ENCODE peak calls at places on chromosomes 7 and 10, in nine cellular contexts. One of them, this sample, is unnamed.

GRCh38 chr7:32070406-32071360 is at the start of gene PDE1C:
- DNase-seq in A172: no peak
- DNase-seq in stimulated activated CD8-positive, alpha-beta memory T cell treated with anti-CD3 and anti-CD28 coated beads, Interleukin-15, amount 100 ng/mL, for 24 hours: no peak
- DNase-seq in posterior cingulate gyrus: peak
- DNase-seq in KG1: no peak
- DNase-seq in heart left ventricle: peak
- DNase-seq in iris pigment epithelial cell: no peak
- DNase-seq in C1 segment of cervical spinal cord: peak
- DNase-seq in stimulated activated CD4-positive, alpha-beta T cell treated with anti-CD3 and anti-CD28 coated beads, Interleukin-2, amount 100 ng/mL, for 4 hours: no peak
- DNase-seq in this sample: no peak

GRCh38 chr7:33624172-33624571 is 281.2 kb upstream of the BMPER start:
- DNase-seq in A172: no peak
- DNase-seq in stimulated activated CD8-positive, alpha-beta memory T cell treated with anti-CD3 and anti-CD28 coated beads, Interleukin-15, amount 100 ng/mL, for 24 hours: no peak
- DNase-seq in posterior cingulate gyrus: no peak
- DNase-seq in KG1: no peak
- DNase-seq in heart left ventricle: no peak
- DNase-seq in iris pigment epithelial cell: no peak
- DNase-seq in C1 segment of cervical spinal cord: no peak
- DNase-seq in stimulated activated CD4-positive, alpha-beta T cell treated with anti-CD3 and anti-CD28 coated beads, Interleukin-2, amount 100 ng/mL, for 4 hours: no peak
- DNase-seq in this sample: no peak

GRCh38 chr10:98429320-98430072 is 14.5 kb upstream of the PYROXD2 start:
- DNase-seq in A172: no peak
- DNase-seq in stimulated activated CD8-positive, alpha-beta memory T cell treated with anti-CD3 and anti-CD28 coated beads, Interleukin-15, amount 100 ng/mL, for 24 hours: no peak
- DNase-seq in posterior cingulate gyrus: no peak
- DNase-seq in KG1: no peak
- DNase-seq in heart left ventricle: no peak
- DNase-seq in iris pigment epithelial cell: no peak
- DNase-seq in C1 segment of cervical spinal cord: no peak
- DNase-seq in stimulated activated CD4-positive, alpha-beta T cell treated with anti-CD3 and anti-CD28 coated beads, Interleukin-2, amount 100 ng/mL, for 4 hours: no peak
- DNase-seq in this sample: no peak

GRCh38 chr7:16774986-16775385 is 21.4 kb downstream of the TSPAN13 start:
- DNase-seq in A172: no peak
- DNase-seq in stimulated activated CD8-positive, alpha-beta memory T cell treated with anti-CD3 and anti-CD28 coated beads, Interleukin-15, amount 100 ng/mL, for 24 hours: no peak
- DNase-seq in posterior cingulate gyrus: no peak
- DNase-seq in KG1: no peak
- DNase-seq in heart left ventricle: no peak
- DNase-seq in iris pigment epithelial cell: no peak
- DNase-seq in C1 segment of cervical spinal cord: no peak
- DNase-seq in stimulated activated CD4-positive, alpha-beta T cell treated with anti-CD3 and anti-CD28 coated beads, Interleukin-2, amount 100 ng/mL, for 4 hours: no peak
- DNase-seq in this sample: no peak

GRCh38 chr7:25859412-25859704 is 292.6 kb upstream of the NFE2L3 start:
- DNase-seq in A172: no peak
- DNase-seq in stimulated activated CD8-positive, alpha-beta memory T cell treated with anti-CD3 and anti-CD28 coated beads, Interleukin-15, amount 100 ng/mL, for 24 hours: no peak
- DNase-seq in posterior cingulate gyrus: no peak
- DNase-seq in KG1: no peak
- DNase-seq in heart left ventricle: no peak
- DNase-seq in iris pigment epithelial cell: no peak
- DNase-seq in C1 segment of cervical spinal cord: no peak
- DNase-seq in stimulated activated CD4-positive, alpha-beta T cell treated with anti-CD3 and anti-CD28 coated beads, Interleukin-2, amount 100 ng/mL, for 4 hours: no peak
- DNase-seq in this sample: no peak

GRCh38 chr7:156209087-156209486 is 396.8 kb upstream of the SHH start:
- DNase-seq in A172: no peak
- DNase-seq in stimulated activated CD8-positive, alpha-beta memory T cell treated with anti-CD3 and anti-CD28 coated beads, Interleukin-15, amount 100 ng/mL, for 24 hours: no peak
- DNase-seq in posterior cingulate gyrus: no peak
- DNase-seq in KG1: no peak
- DNase-seq in heart left ventricle: no peak
- DNase-seq in iris pigment epithelial cell: no peak
- DNase-seq in C1 segment of cervical spinal cord: no peak
- DNase-seq in stimulated activated CD4-positive, alpha-beta T cell treated with anti-CD3 and anti-CD28 coated beads, Interleukin-2, amount 100 ng/mL, for 4 hours: no peak
- DNase-seq in this sample: no peak

GRCh38 chr7:22426463-22427121 is 69.6 kb upstream of the RAPGEF5 start:
- DNase-seq in A172: no peak
- DNase-seq in stimulated activated CD8-positive, alpha-beta memory T cell treated with anti-CD3 and anti-CD28 coated beads, Interleukin-15, amount 100 ng/mL, for 24 hours: no peak
- DNase-seq in posterior cingulate gyrus: no peak
- DNase-seq in KG1: no peak
- DNase-seq in heart left ventricle: no peak
- DNase-seq in iris pigment epithelial cell: no peak
- DNase-seq in C1 segment of cervical spinal cord: no peak
- DNase-seq in stimulated activated CD4-positive, alpha-beta T cell treated with anti-CD3 and anti-CD28 coated beads, Interleukin-2, amount 100 ng/mL, for 4 hours: no peak
- DNase-seq in this sample: no peak

GRCh38 chr10:34801066-34801738 is 13.9 kb downstream of the PARD3 start:
- DNase-seq in A172: no peak
- DNase-seq in stimulated activated CD8-positive, alpha-beta memory T cell treated with anti-CD3 and anti-CD28 coated beads, Interleukin-15, amount 100 ng/mL, for 24 hours: no peak
- DNase-seq in posterior cingulate gyrus: no peak
- DNase-seq in KG1: no peak
- DNase-seq in heart left ventricle: no peak
- DNase-seq in iris pigment epithelial cell: peak
- DNase-seq in C1 segment of cervical spinal cord: no peak
- DNase-seq in stimulated activated CD4-positive, alpha-beta T cell treated with anti-CD3 and anti-CD28 coated beads, Interleukin-2, amount 100 ng/mL, for 4 hours: no peak
- DNase-seq in this sample: no peak

GRCh38 chr7:94580601-94581000 is 71.0 kb downstream of the CASD1 start:
- DNase-seq in A172: peak
- DNase-seq in stimulated activated CD8-positive, alpha-beta memory T cell treated with anti-CD3 and anti-CD28 coated beads, Interleukin-15, amount 100 ng/mL, for 24 hours: no peak
- DNase-seq in posterior cingulate gyrus: no peak
- DNase-seq in KG1: no peak
- DNase-seq in heart left ventricle: no peak
- DNase-seq in iris pigment epithelial cell: peak
- DNase-seq in C1 segment of cervical spinal cord: no peak
- DNase-seq in stimulated activated CD4-positive, alpha-beta T cell treated with anti-CD3 and anti-CD28 coated beads, Interleukin-2, amount 100 ng/mL, for 4 hours: no peak
- DNase-seq in this sample: no peak

GRCh38 chr10:84548869-84549268 is 220.5 kb downstream of the CCSER2 start:
- DNase-seq in A172: no peak
- DNase-seq in stimulated activated CD8-positive, alpha-beta memory T cell treated with anti-CD3 and anti-CD28 coated beads, Interleukin-15, amount 100 ng/mL, for 24 hours: no peak
- DNase-seq in posterior cingulate gyrus: no peak
- DNase-seq in KG1: no peak
- DNase-seq in heart left ventricle: no peak
- DNase-seq in iris pigment epithelial cell: no peak
- DNase-seq in C1 segment of cervical spinal cord: no peak
- DNase-seq in stimulated activated CD4-positive, alpha-beta T cell treated with anti-CD3 and anti-CD28 coated beads, Interleukin-2, amount 100 ng/mL, for 4 hours: no peak
- DNase-seq in this sample: no peak

GRCh38 chr10:89535185-89536012 is at the start of gene SLC16A12:
- DNase-seq in A172: no peak
- DNase-seq in stimulated activated CD8-positive, alpha-beta memory T cell treated with anti-CD3 and anti-CD28 coated beads, Interleukin-15, amount 100 ng/mL, for 24 hours: no peak
- DNase-seq in posterior cingulate gyrus: no peak
- DNase-seq in KG1: no peak
- DNase-seq in heart left ventricle: no peak
- DNase-seq in iris pigment epithelial cell: peak
- DNase-seq in C1 segment of cervical spinal cord: no peak
- DNase-seq in stimulated activated CD4-positive, alpha-beta T cell treated with anti-CD3 and anti-CD28 coated beads, Interleukin-2, amount 100 ng/mL, for 4 hours: no peak
- DNase-seq in this sample: no peak

GRCh38 chr10:59880976-59881510 is 25.3 kb downstream of the CCDC6 start:
- DNase-seq in A172: no peak
- DNase-seq in stimulated activated CD8-positive, alpha-beta memory T cell treated with anti-CD3 and anti-CD28 coated beads, Interleukin-15, amount 100 ng/mL, for 24 hours: peak
- DNase-seq in posterior cingulate gyrus: no peak
- DNase-seq in KG1: no peak
- DNase-seq in heart left ventricle: no peak
- DNase-seq in iris pigment epithelial cell: no peak
- DNase-seq in C1 segment of cervical spinal cord: no peak
- DNase-seq in stimulated activated CD4-positive, alpha-beta T cell treated with anti-CD3 and anti-CD28 coated beads, Interleukin-2, amount 100 ng/mL, for 4 hours: peak
- DNase-seq in this sample: no peak

GRCh38 chr7:4185736-4186512 is 496.2 kb upstream of the FOXK1 start:
- DNase-seq in A172: no peak
- DNase-seq in stimulated activated CD8-positive, alpha-beta memory T cell treated with anti-CD3 and anti-CD28 coated beads, Interleukin-15, amount 100 ng/mL, for 24 hours: no peak
- DNase-seq in posterior cingulate gyrus: no peak
- DNase-seq in KG1: no peak
- DNase-seq in heart left ventricle: no peak
- DNase-seq in iris pigment epithelial cell: no peak
- DNase-seq in C1 segment of cervical spinal cord: no peak
- DNase-seq in stimulated activated CD4-positive, alpha-beta T cell treated with anti-CD3 and anti-CD28 coated beads, Interleukin-2, amount 100 ng/mL, for 4 hours: no peak
- DNase-seq in this sample: no peak

GRCh38 chr10:5488272-5489161 is 10.9 kb downstream of the CALML5 start:
- DNase-seq in A172: no peak
- DNase-seq in stimulated activated CD8-positive, alpha-beta memory T cell treated with anti-CD3 and anti-CD28 coated beads, Interleukin-15, amount 100 ng/mL, for 24 hours: no peak
- DNase-seq in posterior cingulate gyrus: no peak
- DNase-seq in KG1: no peak
- DNase-seq in heart left ventricle: no peak
- DNase-seq in iris pigment epithelial cell: no peak
- DNase-seq in C1 segment of cervical spinal cord: no peak
- DNase-seq in stimulated activated CD4-positive, alpha-beta T cell treated with anti-CD3 and anti-CD28 coated beads, Interleukin-2, amount 100 ng/mL, for 4 hours: no peak
- DNase-seq in this sample: no peak

GRCh38 chr7:21996641-21997040 is 50.9 kb upstream of the CDCA7L start:
- DNase-seq in A172: no peak
- DNase-seq in stimulated activated CD8-positive, alpha-beta memory T cell treated with anti-CD3 and anti-CD28 coated beads, Interleukin-15, amount 100 ng/mL, for 24 hours: no peak
- DNase-seq in posterior cingulate gyrus: no peak
- DNase-seq in KG1: no peak
- DNase-seq in heart left ventricle: no peak
- DNase-seq in iris pigment epithelial cell: peak
- DNase-seq in C1 segment of cervical spinal cord: no peak
- DNase-seq in stimulated activated CD4-positive, alpha-beta T cell treated with anti-CD3 and anti-CD28 coated beads, Interleukin-2, amount 100 ng/mL, for 4 hours: no peak
- DNase-seq in this sample: no peak

GRCh38 chr10:96311180-96311697 is 7.0 kb downstream of the DNTT start:
- DNase-seq in A172: no peak
- DNase-seq in stimulated activated CD8-positive, alpha-beta memory T cell treated with anti-CD3 and anti-CD28 coated beads, Interleukin-15, amount 100 ng/mL, for 24 hours: no peak
- DNase-seq in posterior cingulate gyrus: no peak
- DNase-seq in KG1: no peak
- DNase-seq in heart left ventricle: no peak
- DNase-seq in iris pigment epithelial cell: no peak
- DNase-seq in C1 segment of cervical spinal cord: no peak
- DNase-seq in stimulated activated CD4-positive, alpha-beta T cell treated with anti-CD3 and anti-CD28 coated beads, Interleukin-2, amount 100 ng/mL, for 4 hours: no peak
- DNase-seq in this sample: no peak

GRCh38 chr10:132654708-132655661 is 117.4 kb downstream of the INPP5A start:
- DNase-seq in A172: no peak
- DNase-seq in stimulated activated CD8-positive, alpha-beta memory T cell treated with anti-CD3 and anti-CD28 coated beads, Interleukin-15, amount 100 ng/mL, for 24 hours: peak
- DNase-seq in posterior cingulate gyrus: peak
- DNase-seq in KG1: peak
- DNase-seq in heart left ventricle: no peak
- DNase-seq in iris pigment epithelial cell: peak
- DNase-seq in C1 segment of cervical spinal cord: peak
- DNase-seq in stimulated activated CD4-positive, alpha-beta T cell treated with anti-CD3 and anti-CD28 coated beads, Interleukin-2, amount 100 ng/mL, for 4 hours: peak
- DNase-seq in this sample: no peak

GRCh38 chr7:137091396-137091795 is 222.9 kb downstream of the CHRM2 start:
- DNase-seq in A172: no peak
- DNase-seq in stimulated activated CD8-positive, alpha-beta memory T cell treated with anti-CD3 and anti-CD28 coated beads, Interleukin-15, amount 100 ng/mL, for 24 hours: no peak
- DNase-seq in posterior cingulate gyrus: no peak
- DNase-seq in KG1: no peak
- DNase-seq in heart left ventricle: no peak
- DNase-seq in iris pigment epithelial cell: peak
- DNase-seq in C1 segment of cervical spinal cord: no peak
- DNase-seq in stimulated activated CD4-positive, alpha-beta T cell treated with anti-CD3 and anti-CD28 coated beads, Interleukin-2, amount 100 ng/mL, for 4 hours: no peak
- DNase-seq in this sample: no peak

GRCh38 chr7:2904202-2904601 is 60.1 kb upstream of the GNA12 start:
- DNase-seq in A172: no peak
- DNase-seq in stimulated activated CD8-positive, alpha-beta memory T cell treated with anti-CD3 and anti-CD28 coated beads, Interleukin-15, amount 100 ng/mL, for 24 hours: no peak
- DNase-seq in posterior cingulate gyrus: no peak
- DNase-seq in KG1: no peak
- DNase-seq in heart left ventricle: no peak
- DNase-seq in iris pigment epithelial cell: no peak
- DNase-seq in C1 segment of cervical spinal cord: no peak
- DNase-seq in stimulated activated CD4-positive, alpha-beta T cell treated with anti-CD3 and anti-CD28 coated beads, Interleukin-2, amount 100 ng/mL, for 4 hours: no peak
- DNase-seq in this sample: no peak

GRCh38 chr7:137847418-137848050 is 760 bp upstream of the DGKI start:
- DNase-seq in A172: no peak
- DNase-seq in stimulated activated CD8-positive, alpha-beta memory T cell treated with anti-CD3 and anti-CD28 coated beads, Interleukin-15, amount 100 ng/mL, for 24 hours: no peak
- DNase-seq in posterior cingulate gyrus: peak
- DNase-seq in KG1: no peak
- DNase-seq in heart left ventricle: no peak
- DNase-seq in iris pigment epithelial cell: no peak
- DNase-seq in C1 segment of cervical spinal cord: peak
- DNase-seq in stimulated activated CD4-positive, alpha-beta T cell treated with anti-CD3 and anti-CD28 coated beads, Interleukin-2, amount 100 ng/mL, for 4 hours: no peak
- DNase-seq in this sample: no peak

GRCh38 chr10:133164816-133165555 is 5.0 kb downstream of the KNDC1 start:
- DNase-seq in A172: no peak
- DNase-seq in stimulated activated CD8-positive, alpha-beta memory T cell treated with anti-CD3 and anti-CD28 coated beads, Interleukin-15, amount 100 ng/mL, for 24 hours: no peak
- DNase-seq in posterior cingulate gyrus: no peak
- DNase-seq in KG1: no peak
- DNase-seq in heart left ventricle: no peak
- DNase-seq in iris pigment epithelial cell: no peak
- DNase-seq in C1 segment of cervical spinal cord: no peak
- DNase-seq in stimulated activated CD4-positive, alpha-beta T cell treated with anti-CD3 and anti-CD28 coated beads, Interleukin-2, amount 100 ng/mL, for 4 hours: no peak
- DNase-seq in this sample: peak

GRCh38 chr10:50512214-50512595 is 111.6 kb downstream of the SGMS1 start:
- DNase-seq in A172: no peak
- DNase-seq in stimulated activated CD8-positive, alpha-beta memory T cell treated with anti-CD3 and anti-CD28 coated beads, Interleukin-15, amount 100 ng/mL, for 24 hours: no peak
- DNase-seq in posterior cingulate gyrus: no peak
- DNase-seq in KG1: no peak
- DNase-seq in heart left ventricle: no peak
- DNase-seq in iris pigment epithelial cell: peak
- DNase-seq in C1 segment of cervical spinal cord: no peak
- DNase-seq in stimulated activated CD4-positive, alpha-beta T cell treated with anti-CD3 and anti-CD28 coated beads, Interleukin-2, amount 100 ng/mL, for 4 hours: no peak
- DNase-seq in this sample: no peak

GRCh38 chr10:68981074-68981473 is 7.5 kb upstream of the KIFBP start:
- DNase-seq in A172: no peak
- DNase-seq in stimulated activated CD8-positive, alpha-beta memory T cell treated with anti-CD3 and anti-CD28 coated beads, Interleukin-15, amount 100 ng/mL, for 24 hours: no peak
- DNase-seq in posterior cingulate gyrus: no peak
- DNase-seq in KG1: no peak
- DNase-seq in heart left ventricle: no peak
- DNase-seq in iris pigment epithelial cell: peak
- DNase-seq in C1 segment of cervical spinal cord: no peak
- DNase-seq in stimulated activated CD4-positive, alpha-beta T cell treated with anti-CD3 and anti-CD28 coated beads, Interleukin-2, amount 100 ng/mL, for 4 hours: no peak
- DNase-seq in this sample: no peak

GRCh38 chr7:124718032-124718766 is 47.4 kb downstream of the GPR37 start:
- DNase-seq in A172: peak
- DNase-seq in stimulated activated CD8-positive, alpha-beta memory T cell treated with anti-CD3 and anti-CD28 coated beads, Interleukin-15, amount 100 ng/mL, for 24 hours: no peak
- DNase-seq in posterior cingulate gyrus: no peak
- DNase-seq in KG1: no peak
- DNase-seq in heart left ventricle: no peak
- DNase-seq in iris pigment epithelial cell: peak
- DNase-seq in C1 segment of cervical spinal cord: no peak
- DNase-seq in stimulated activated CD4-positive, alpha-beta T cell treated with anti-CD3 and anti-CD28 coated beads, Interleukin-2, amount 100 ng/mL, for 4 hours: no peak
- DNase-seq in this sample: no peak

GRCh38 chr7:305410-306151 is 15.6 kb downstream of the FOXL3 start:
- DNase-seq in A172: no peak
- DNase-seq in stimulated activated CD8-positive, alpha-beta memory T cell treated with anti-CD3 and anti-CD28 coated beads, Interleukin-15, amount 100 ng/mL, for 24 hours: no peak
- DNase-seq in posterior cingulate gyrus: no peak
- DNase-seq in KG1: no peak
- DNase-seq in heart left ventricle: peak
- DNase-seq in iris pigment epithelial cell: no peak
- DNase-seq in C1 segment of cervical spinal cord: no peak
- DNase-seq in stimulated activated CD4-positive, alpha-beta T cell treated with anti-CD3 and anti-CD28 coated beads, Interleukin-2, amount 100 ng/mL, for 4 hours: no peak
- DNase-seq in this sample: no peak

GRCh38 chr7:66768865-66769832 is 28.6 kb downstream of the RABGEF1 start:
- DNase-seq in A172: no peak
- DNase-seq in stimulated activated CD8-positive, alpha-beta memory T cell treated with anti-CD3 and anti-CD28 coated beads, Interleukin-15, amount 100 ng/mL, for 24 hours: no peak
- DNase-seq in posterior cingulate gyrus: no peak
- DNase-seq in KG1: no peak
- DNase-seq in heart left ventricle: no peak
- DNase-seq in iris pigment epithelial cell: no peak
- DNase-seq in C1 segment of cervical spinal cord: no peak
- DNase-seq in stimulated activated CD4-positive, alpha-beta T cell treated with anti-CD3 and anti-CD28 coated beads, Interleukin-2, amount 100 ng/mL, for 4 hours: no peak
- DNase-seq in this sample: no peak

GRCh38 chr10:35428521-35428920 is 92.2 kb downstream of the CCNY start:
- DNase-seq in A172: no peak
- DNase-seq in stimulated activated CD8-positive, alpha-beta memory T cell treated with anti-CD3 and anti-CD28 coated beads, Interleukin-15, amount 100 ng/mL, for 24 hours: no peak
- DNase-seq in posterior cingulate gyrus: no peak
- DNase-seq in KG1: no peak
- DNase-seq in heart left ventricle: no peak
- DNase-seq in iris pigment epithelial cell: no peak
- DNase-seq in C1 segment of cervical spinal cord: no peak
- DNase-seq in stimulated activated CD4-positive, alpha-beta T cell treated with anti-CD3 and anti-CD28 coated beads, Interleukin-2, amount 100 ng/mL, for 4 hours: no peak
- DNase-seq in this sample: no peak

GRCh38 chr7:31327071-31327470 is 13.5 kb downstream of the NEUROD6 start:
- DNase-seq in A172: peak
- DNase-seq in stimulated activated CD8-positive, alpha-beta memory T cell treated with anti-CD3 and anti-CD28 coated beads, Interleukin-15, amount 100 ng/mL, for 24 hours: no peak
- DNase-seq in posterior cingulate gyrus: no peak
- DNase-seq in KG1: no peak
- DNase-seq in heart left ventricle: no peak
- DNase-seq in iris pigment epithelial cell: peak
- DNase-seq in C1 segment of cervical spinal cord: no peak
- DNase-seq in stimulated activated CD4-positive, alpha-beta T cell treated with anti-CD3 and anti-CD28 coated beads, Interleukin-2, amount 100 ng/mL, for 4 hours: no peak
- DNase-seq in this sample: no peak

GRCh38 chr10:62850646-62851045 is 34.5 kb upstream of the EGR2 start:
- DNase-seq in A172: no peak
- DNase-seq in stimulated activated CD8-positive, alpha-beta memory T cell treated with anti-CD3 and anti-CD28 coated beads, Interleukin-15, amount 100 ng/mL, for 24 hours: no peak
- DNase-seq in posterior cingulate gyrus: no peak
- DNase-seq in KG1: no peak
- DNase-seq in heart left ventricle: no peak
- DNase-seq in iris pigment epithelial cell: no peak
- DNase-seq in C1 segment of cervical spinal cord: no peak
- DNase-seq in stimulated activated CD4-positive, alpha-beta T cell treated with anti-CD3 and anti-CD28 coated beads, Interleukin-2, amount 100 ng/mL, for 4 hours: no peak
- DNase-seq in this sample: no peak

GRCh38 chr7:122082160-122082559 is 61.9 kb downstream of the AASS start:
- DNase-seq in A172: no peak
- DNase-seq in stimulated activated CD8-positive, alpha-beta memory T cell treated with anti-CD3 and anti-CD28 coated beads, Interleukin-15, amount 100 ng/mL, for 24 hours: no peak
- DNase-seq in posterior cingulate gyrus: no peak
- DNase-seq in KG1: no peak
- DNase-seq in heart left ventricle: no peak
- DNase-seq in iris pigment epithelial cell: no peak
- DNase-seq in C1 segment of cervical spinal cord: no peak
- DNase-seq in stimulated activated CD4-positive, alpha-beta T cell treated with anti-CD3 and anti-CD28 coated beads, Interleukin-2, amount 100 ng/mL, for 4 hours: no peak
- DNase-seq in this sample: no peak

GRCh38 chr10:17790631-17791030 is 18.5 kb upstream of the MRC1 start:
- DNase-seq in A172: no peak
- DNase-seq in stimulated activated CD8-positive, alpha-beta memory T cell treated with anti-CD3 and anti-CD28 coated beads, Interleukin-15, amount 100 ng/mL, for 24 hours: no peak
- DNase-seq in posterior cingulate gyrus: no peak
- DNase-seq in KG1: no peak
- DNase-seq in heart left ventricle: no peak
- DNase-seq in iris pigment epithelial cell: no peak
- DNase-seq in C1 segment of cervical spinal cord: no peak
- DNase-seq in stimulated activated CD4-positive, alpha-beta T cell treated with anti-CD3 and anti-CD28 coated beads, Interleukin-2, amount 100 ng/mL, for 4 hours: no peak
- DNase-seq in this sample: no peak